ENCODE peak calls at places on chromosomes 12 and 14, in nine cellular contexts. V is bronchial epithelial cell; D is NCI-H1092 treated with DMSO at 0.1 percent for 48 hours; Q is SK-MEL-5; I is stimulated activated CD8-positive, alpha-beta memory T cell treated with anti-CD3 and anti-CD28 coated beads, Interleukin-15, amount 100 ng/mL, for 24 hours; G is GM04504; S is NCI-H2081; U is NAMALWA; E is RPMI8226. A is an unnamed sample.

GRCh38 chr12:100573499-100574261 is at the start of gene GAS2L3:
- DNase-seq in E (peak; percentile 75), U (peak; percentile 18), V (peak; percentile 62), G (peak; percentile 66), Q (peak; percentile 92), S (peak; percentile 91), I (peak; percentile 19), D (peak; percentile 77), A (peak; percentile 84)

GRCh38 chr12:30965613-30965985 is 39.1 kb downstream of the TSPAN11 start:
- DNase-seq in S (no peak), U (no peak), D (no peak), E (peak; percentile 28), V (no peak), G (no peak), I (no peak), Q (peak; percentile 20), A (no peak)

GRCh38 chr14:50955373-50956043 is 11.2 kb upstream of the PYGL start:
- DNase-seq in G (peak; percentile 92), Q (peak; percentile 95), D (peak; percentile 34), E (no peak), U (peak; percentile 9), V (peak; percentile 100), S (peak; percentile 63), I (no peak), A (peak; percentile 77)

GRCh38 chr12:48779869-48780268 is 9.0 kb downstream of the ADCY6 start:
- DNase-seq in G (no peak), U (no peak), Q (no peak), V (no peak), E (no peak), I (no peak), D (no peak), S (no peak), A (no peak)

GRCh38 chr14:93315575-93315974 is 17.3 kb downstream of the BTBD7 start:
- DNase-seq in E (no peak), I (no peak), G (no peak), V (no peak), D (no peak), U (no peak), Q (no peak), S (no peak), A (no peak)

GRCh38 chr12:37720846-37721245 is 595.7 kb upstream of the ALG10B start:
- DNase-seq in G (no peak), I (no peak), U (no peak), D (no peak), S (no peak), V (no peak), Q (no peak), E (no peak), A (no peak)

GRCh38 chr14:28382460-28383220 is 383.9 kb upstream of the FOXG1 start:
- DNase-seq in Q (peak; percentile 49), V (peak; percentile 94), S (no peak), U (no peak), I (no peak), G (no peak), D (no peak), E (no peak), A (no peak)

GRCh38 chr12:116266631-116267349 is 10.7 kb downstream of the MED13L start:
- DNase-seq in G (no peak), E (no peak), V (peak; percentile 68), I (no peak), D (no peak), Q (no peak), U (no peak), S (no peak), A (no peak)